ENCODE peak calls at places on chromosomes 12 and 14, in nine cellular contexts. T is neural progenitor cell, O is astrocyte, G is prostate gland, S is pancreas, L is thyroid gland, D is HCT116, F is heart left ventricle, M is endothelial cell of umbilical vein. K is an unnamed sample. For H3K4me1, the result is how much of the 10 kb centered on the place peaks cover.

GRCh38 chr14:100524933-100525243 is 62.3 kb downstream of the BEGAIN start:
- DNase-seq in T (peak), O (no peak), G (no peak), S (peak), L (no peak), D (no peak), F (no peak), M (no peak), K (peak)

GRCh38 chr14:49988080-49988990 is 95.5 kb downstream of the ARF6 start:
- DNase-seq in T (no peak), O (no peak), G (no peak), S (no peak), L (no peak), D (no peak), F (no peak), M (no peak), K (no peak)

GRCh38 chr14:67447033-67447381 is 35.0 kb upstream of the PLEK2 start:
- DNase-seq in T (no peak), O (no peak), G (no peak), S (no peak), L (no peak), D (no peak), F (no peak), M (no peak), K (no peak)

GRCh38 chr14:69716483-69717187 is 50.3 kb upstream of the SRSF5 start:
- DNase-seq in T (no peak), O (peak), G (no peak), S (no peak), L (no peak), D (no peak), F (no peak), M (peak), K (no peak)

GRCh38 chr12:79262938-79263337 is 398.4 kb downstream of the SYT1 start:
- DNase-seq in T (peak), O (peak), G (no peak), S (no peak), L (no peak), D (no peak), F (no peak), M (no peak), K (no peak)

GRCh38 chr12:88839486-88839885 is 259.2 kb upstream of the KITLG start:
- DNase-seq in T (no peak), O (no peak), G (no peak), S (no peak), L (no peak), D (no peak), F (no peak), M (no peak), K (no peak)

GRCh38 chr14:51860836-51861583 is 598 bp downstream of the GNG2 start:
- DNase-seq in T (no peak), O (peak), G (no peak), S (no peak), L (no peak), D (no peak), F (no peak), M (no peak), K (no peak)

GRCh38 chr12:93135286-93136239 is 206.5 kb upstream of the EEA1 start:
- DNase-seq in T (no peak), O (no peak), G (peak), S (no peak), L (no peak), D (no peak), F (no peak), M (peak), K (no peak)

GRCh38 chr14:105865904-105866840 is 339.8 kb downstream of the TMEM121 start:
- DNase-seq in T (no peak), O (no peak), G (no peak), S (peak), L (no peak), D (no peak), F (no peak), M (no peak), K (peak)

GRCh38 chr12:63068857-63069442 is 82.1 kb downstream of the AVPR1A start:
- DNase-seq in T (peak), O (peak), G (peak), S (no peak), L (no peak), D (peak), F (no peak), M (peak), K (peak)

GRCh38 chr14:69366069-69366468 is 32.0 kb downstream of the ERH start:
- DNase-seq in T (no peak), O (no peak), G (no peak), S (no peak), L (no peak), D (no peak), F (no peak), M (no peak), K (no peak)

GRCh38 chr12:44780221-44780770 is 95.8 kb downstream of the NELL2 start:
- DNase-seq in T (no peak), O (no peak), G (no peak), S (no peak), L (no peak), D (no peak), F (no peak), M (no peak), K (no peak)

GRCh38 chr14:59585891-59586554 is 9.4 kb upstream of the CCDC175 start:
- DNase-seq in T (no peak), O (peak), G (no peak), S (no peak), L (no peak), D (no peak), F (no peak), M (peak), K (no peak)

GRCh38 chr12:22459872-22460490 is 84.4 kb downstream of the C2CD5 start:
- DNase-seq in T (peak), O (peak), G (peak), S (no peak), L (no peak), D (peak), F (no peak), M (peak), K (peak)

GRCh38 chr12:113246478-113247122 is 25.3 kb downstream of the TPCN1 start:
- DNase-seq in T (no peak), O (no peak), G (peak), S (peak), L (no peak), D (no peak), F (no peak), M (no peak), K (peak)

GRCh38 chr14:95527392-95528002 is 7.4 kb upstream of the GLRX5 start:
- DNase-seq in T (peak), O (peak), G (no peak), S (no peak), L (peak), D (no peak), F (peak), M (no peak), K (no peak)

DNA sequence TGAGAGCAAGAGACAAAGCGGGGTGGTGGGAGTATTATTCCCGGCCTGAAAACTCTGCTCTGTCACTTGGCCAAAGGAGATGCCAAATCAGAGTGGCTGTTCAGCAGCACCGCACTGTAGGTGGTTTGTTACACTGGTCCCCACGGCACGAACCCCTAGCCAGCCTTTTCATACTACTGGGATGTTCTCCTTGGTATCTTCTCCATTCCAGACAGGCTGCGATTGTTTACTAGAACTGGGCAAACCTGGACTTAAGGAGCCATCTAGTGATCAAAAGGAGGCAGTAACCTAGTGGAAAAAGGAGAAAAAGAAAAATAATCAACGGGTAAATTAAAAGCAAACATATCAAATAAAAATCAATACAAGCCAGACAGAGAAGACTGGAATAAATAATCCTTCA is 58.9 kb upstream of the TMTC2 start:
- DNase-seq in T (peak), O (peak), G (no peak), S (no peak), L (no peak), D (peak), F (no peak), M (peak), K (no peak)
- TF ChIP-seq CTCF in T (peak), O (peak), G (no peak), S (no peak), L (no peak), D (peak), F (no peak), M (no peak), K (no peak)

DNA sequence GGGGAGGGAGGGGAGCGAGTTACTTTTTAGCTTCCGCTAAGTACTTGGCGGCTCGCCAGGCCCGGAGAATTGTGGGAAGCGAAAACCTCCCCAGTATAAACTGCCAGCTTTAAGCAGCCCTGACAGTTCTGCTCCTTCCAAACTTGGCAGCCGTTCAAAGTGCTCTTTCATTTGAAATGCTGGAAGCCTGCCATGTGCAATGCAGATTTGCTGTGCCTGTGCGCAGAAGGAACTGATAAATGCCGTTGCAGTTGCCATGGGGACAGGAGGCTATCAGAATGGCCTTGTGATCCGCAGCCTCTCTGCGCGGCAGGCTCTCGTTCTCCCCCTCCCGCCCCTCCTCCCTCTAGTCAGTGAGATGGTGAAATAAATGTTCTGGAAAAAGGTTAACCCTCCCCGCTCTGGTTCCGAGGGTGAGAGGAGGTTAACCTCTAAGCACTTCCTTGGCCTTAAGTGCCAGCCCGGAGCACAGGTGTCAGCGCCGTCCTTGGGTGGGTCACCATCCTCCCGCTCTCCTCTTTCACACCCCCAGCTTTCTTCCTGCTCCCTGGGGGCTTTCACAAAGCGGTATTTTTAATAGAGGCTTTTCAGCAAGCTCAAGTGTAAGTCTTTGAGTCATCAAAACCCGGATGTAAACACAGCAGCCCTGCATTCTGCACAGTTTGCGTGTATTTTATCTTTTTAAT is 11.9 kb upstream of the IRF2BPL start:
- DNase-seq in T (peak), O (peak), G (peak), S (peak), L (peak), D (peak), F (peak), M (peak), K (peak)
- H3K4me3 ChIP-seq in T (peak), O (peak), G (peak), S (no peak), L (no peak), D (peak), F (peak), M (no peak), K (no peak)

GRCh38 chr14:54360667-54361066 is 36.1 kb upstream of the CDKN3 start:
- DNase-seq in T (no peak), O (no peak), G (no peak), S (no peak), L (no peak), D (no peak), F (no peak), M (no peak), K (no peak)

GRCh38 chr14:54362759-54363437 is 33.9 kb upstream of the CDKN3 start:
- DNase-seq in T (no peak), O (no peak), G (no peak), S (no peak), L (no peak), D (no peak), F (no peak), M (peak), K (no peak)

GRCh38 chr14:54366726-54367707 is 29.8 kb upstream of the CDKN3 start:
- DNase-seq in T (peak), O (peak), G (no peak), S (no peak), L (peak), D (peak), F (no peak), M (peak), K (peak)

GRCh38 chr14:54362089-54362504 is 34.7 kb upstream of the CDKN3 start:
- DNase-seq in T (peak), O (no peak), G (no peak), S (no peak), L (no peak), D (no peak), F (no peak), M (no peak), K (no peak)

DNA sequence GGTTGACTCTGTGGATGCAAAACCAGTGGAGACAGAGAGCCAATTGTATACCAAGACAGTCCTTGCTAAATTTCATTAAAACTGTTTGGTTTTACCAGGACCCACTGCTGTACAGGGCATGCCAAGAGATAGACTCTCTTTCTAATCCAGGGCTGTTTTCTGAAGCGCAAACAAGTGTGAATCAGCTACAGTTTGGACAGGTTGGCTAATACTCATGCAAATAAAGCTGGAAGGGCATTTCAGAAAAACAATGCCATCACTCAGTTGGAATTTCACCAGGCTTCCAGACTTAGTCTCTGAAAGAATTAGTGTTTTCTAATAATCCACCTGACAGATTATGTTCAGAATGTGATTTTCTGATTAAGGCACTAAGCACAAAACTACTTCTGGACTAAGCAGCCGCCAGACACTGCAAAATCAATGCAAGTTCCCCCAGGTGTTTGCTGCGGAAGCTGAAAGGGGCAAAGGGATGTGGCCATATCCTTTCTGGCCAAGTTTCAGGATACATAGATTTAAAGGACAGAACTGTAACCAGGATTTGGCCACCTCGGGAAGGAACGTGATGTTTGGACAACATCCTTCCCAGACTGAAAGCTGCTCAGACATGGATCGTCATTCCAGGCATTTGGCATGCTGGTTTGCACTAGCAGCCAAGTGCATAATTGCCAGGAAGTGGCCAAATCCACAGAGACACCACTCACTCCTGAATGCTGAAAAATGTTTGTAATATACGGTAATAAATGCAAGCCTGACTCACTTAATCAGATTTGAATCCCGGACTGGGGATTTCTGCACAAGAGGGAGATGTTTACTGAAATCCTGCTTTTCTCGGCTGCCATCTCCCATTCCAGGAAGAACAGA is 32.0 kb upstream of the CDKN3 start:
- DNase-seq in T (no peak), O (peak), G (peak), S (no peak), L (peak), D (no peak), F (peak), M (peak), K (no peak)
- H3K4me1 ChIP-seq in T (under half), O (under half), G (under half), S (under half), L (under half), D (under half), F (under half), M (under half), K (under half)

GRCh38 chr12:49296836-49297694 is 2.1 kb downstream of the PRPH start:
- DNase-seq in T (peak), O (no peak), G (no peak), S (peak), L (peak), D (peak), F (no peak), M (no peak), K (peak)
- TF ChIP-seq CTCF in T (peak), O (no peak), G (no peak), S (no peak), L (peak), D (peak), F (no peak), M (no peak), K (no peak)

GRCh38 chr12:51864701-51865469 is 16.4 kb upstream of the FIGNL2 start:
- DNase-seq in T (peak), O (no peak), G (no peak), S (no peak), L (no peak), D (no peak), F (no peak), M (no peak), K (no peak)
- H3K4me3 ChIP-seq in T (peak), O (peak), G (no peak), S (no peak), L (no peak), D (no peak), F (peak), M (no peak), K (no peak)

K was measured in mucosa of descending colon.